ENCODE peak calls at places on chromosome 1, in nine cellular contexts. U is HCT116, G is upper lobe of left lung, B is H9, N is A549, D is ascending aorta, Y is AG04450, E is caudate nucleus, R is dorsolateral prefrontal cortex. V is an unnamed sample.

GRCh38 chr1:21022279-21023040 is 154.2 kb downstream of the EIF4G3 start:
- DNase-seq in U (peak; percentile 95), G (no peak), B (no peak), N (peak; percentile 96), D (peak; percentile 84), Y (peak; percentile 94), E (no peak), R (peak; percentile 20), V (no peak)

GRCh38 chr1:55382699-55383377 is 167.7 kb upstream of the USP24 start:
- DNase-seq in U (no peak), G (peak; percentile 14), B (no peak), N (no peak), D (no peak), Y (no peak), E (no peak), R (no peak), V (no peak)

GRCh38 chr1:25477448-25478034 is 46.8 kb downstream of the MACO1 start:
- DNase-seq in U (no peak), G (no peak), B (no peak), N (no peak), D (no peak), Y (no peak), E (no peak), R (no peak), V (no peak)

GRCh38 chr1:84402060-84402459 is 3.8 kb downstream of the DNASE2B start:
- DNase-seq in U (no peak), G (no peak), B (no peak), N (no peak), D (no peak), Y (no peak), E (no peak), R (no peak), V (no peak)

GRCh38 chr1:159030865-159031472 is 21.3 kb downstream of the IFI16 start:
- DNase-seq in U (no peak), G (no peak), B (no peak), N (no peak), D (no peak), Y (no peak), E (no peak), R (no peak), V (no peak)

GRCh38 chr1:12521096-12521495 is 96.9 kb downstream of the DHRS3 start:
- DNase-seq in U (no peak), G (no peak), B (no peak), N (no peak), D (no peak), Y (no peak), E (no peak), R (no peak), V (no peak)

GRCh38 chr1:23868848-23869450 is 859 bp upstream of the FUCA1 start:
- DNase-seq in U (no peak), G (no peak), B (no peak), N (no peak), D (no peak), Y (no peak), E (no peak), R (no peak), V (no peak)

GRCh38 chr1:45014403-45015028 is 2.5 kb downstream of the UROD start:
- DNase-seq in U (peak; percentile 75), G (peak; percentile 42), B (peak; percentile 84), N (peak; percentile 82), D (peak; percentile 91), Y (peak; percentile 74), E (peak; percentile 54), R (peak; percentile 78), V (no peak)

GRCh38 chr1:152118915-152119314 is 3.7 kb upstream of the TCHH start:
- DNase-seq in U (no peak), G (no peak), B (no peak), N (no peak), D (no peak), Y (no peak), E (no peak), R (no peak), V (no peak)

GRCh38 chr1:175145899-175146298 is 46.7 kb downstream of the KIAA0040 start:
- DNase-seq in U (no peak), G (no peak), B (no peak), N (no peak), D (no peak), Y (no peak), E (no peak), R (no peak), V (no peak)

GRCh38 chr1:180168786-180169640 is 14.3 kb downstream of the QSOX1 start:
- DNase-seq in U (no peak), G (no peak), B (peak; percentile 87), N (peak; percentile 64), D (no peak), Y (no peak), E (no peak), R (no peak), V (no peak)

GRCh38 chr1:37474697-37475379 is 458 bp downstream of the ZC3H12A start:
- DNase-seq in U (no peak), G (no peak), B (no peak), N (no peak), D (peak; percentile 69), Y (no peak), E (no peak), R (no peak), V (no peak)
- H3K27ac ChIP-seq in U (peak overlapping the region; percentile 91), G (peak overlapping the region; percentile 97), B (no peak overlapping the region), N (peak overlapping the region; percentile 88), D (peak overlapping the region; percentile 99), Y (peak overlapping the region; percentile 75), E (peak overlapping the region; percentile 79), R (peak overlapping the region; percentile 72), V (peak overlapping the region; percentile 98)

GRCh38 chr1:27149084-27149483 is 5.8 kb downstream of the SLC9A1 start:
- DNase-seq in U (no peak), G (no peak), B (no peak), N (no peak), D (no peak), Y (no peak), E (no peak), R (no peak), V (no peak)
- H3K27ac ChIP-seq in U (no peak overlapping the region), G (no peak overlapping the region), B (no peak overlapping the region), N (no peak overlapping the region), D (peak overlapping the region; percentile 22), Y (no peak overlapping the region), E (peak overlapping the region; percentile 58), R (peak overlapping the region; percentile 67), V (no peak overlapping the region)

DNA sequence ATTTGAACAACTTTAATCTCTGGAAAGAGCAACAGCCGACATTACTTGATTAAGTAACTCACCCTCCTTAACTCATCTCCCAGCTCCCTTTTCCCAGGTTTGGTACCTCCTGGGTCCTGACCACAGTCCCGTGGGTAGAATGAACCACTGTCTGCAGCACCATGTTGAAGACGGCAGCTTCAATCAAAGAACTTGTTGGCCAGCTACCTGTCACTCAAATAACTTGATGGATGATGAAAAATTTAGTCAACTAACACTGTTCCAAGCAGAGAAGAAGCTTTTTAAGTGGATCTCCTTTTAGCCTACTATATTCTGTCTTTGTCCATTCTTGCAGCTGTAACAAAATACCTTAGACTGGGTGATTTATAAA is 138.4 kb upstream of the F3 start:
- DNase-seq in U (no peak), G (no peak), B (no peak), N (no peak), D (no peak), Y (no peak), E (no peak), R (no peak), V (no peak)
- H3K27ac ChIP-seq in U (no peak overlapping the region), G (no peak overlapping the region), B (no peak overlapping the region), N (no peak overlapping the region), D (no peak overlapping the region), Y (no peak overlapping the region), E (no peak overlapping the region), R (no peak overlapping the region), V (no peak overlapping the region)

GRCh38 chr1:113982955-113983742 is 3.9 kb downstream of the OLFML3 start:
- DNase-seq in U (no peak), G (peak; percentile 18), B (no peak), N (no peak), D (no peak), Y (no peak), E (no peak), R (no peak), V (no peak)
- H3K27ac ChIP-seq in U (no peak overlapping the region), G (peak overlapping the region; percentile 54), B (no peak overlapping the region), N (peak overlapping the region; percentile 35), D (peak overlapping the region; percentile 77), Y (peak overlapping the region; percentile 80), E (peak overlapping the region; percentile 30), R (no peak overlapping the region), V (peak overlapping the region; percentile 90)

DNA sequence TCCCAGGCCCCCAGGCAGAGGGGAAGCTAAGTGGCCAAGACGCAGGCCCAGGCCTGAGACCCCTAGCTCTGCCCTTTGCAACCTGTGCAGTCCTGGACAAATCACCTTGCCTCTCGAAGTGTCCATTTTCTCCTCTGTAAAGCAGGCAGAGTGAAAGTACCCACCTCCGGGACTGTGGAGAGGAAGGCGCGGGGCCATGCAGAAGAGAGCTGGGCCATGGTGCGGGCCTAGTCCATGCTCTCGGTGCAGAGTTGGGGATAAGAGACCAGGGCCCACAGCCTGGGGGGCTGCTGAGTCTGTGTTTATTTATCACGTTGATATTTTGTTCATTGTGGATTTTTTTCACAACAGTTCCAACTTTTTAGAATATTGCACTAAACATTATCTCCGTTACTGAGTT is 160.2 kb upstream of the VAMP3 start:
- DNase-seq in U (no peak), G (no peak), B (no peak), N (no peak), D (no peak), Y (no peak), E (no peak), R (no peak), V (no peak)
- H3K27ac ChIP-seq in U (no peak overlapping the region), G (no peak overlapping the region), B (no peak overlapping the region), N (no peak overlapping the region), D (no peak overlapping the region), Y (no peak overlapping the region), E (no peak overlapping the region), R (no peak overlapping the region), V (no peak overlapping the region)

DNA sequence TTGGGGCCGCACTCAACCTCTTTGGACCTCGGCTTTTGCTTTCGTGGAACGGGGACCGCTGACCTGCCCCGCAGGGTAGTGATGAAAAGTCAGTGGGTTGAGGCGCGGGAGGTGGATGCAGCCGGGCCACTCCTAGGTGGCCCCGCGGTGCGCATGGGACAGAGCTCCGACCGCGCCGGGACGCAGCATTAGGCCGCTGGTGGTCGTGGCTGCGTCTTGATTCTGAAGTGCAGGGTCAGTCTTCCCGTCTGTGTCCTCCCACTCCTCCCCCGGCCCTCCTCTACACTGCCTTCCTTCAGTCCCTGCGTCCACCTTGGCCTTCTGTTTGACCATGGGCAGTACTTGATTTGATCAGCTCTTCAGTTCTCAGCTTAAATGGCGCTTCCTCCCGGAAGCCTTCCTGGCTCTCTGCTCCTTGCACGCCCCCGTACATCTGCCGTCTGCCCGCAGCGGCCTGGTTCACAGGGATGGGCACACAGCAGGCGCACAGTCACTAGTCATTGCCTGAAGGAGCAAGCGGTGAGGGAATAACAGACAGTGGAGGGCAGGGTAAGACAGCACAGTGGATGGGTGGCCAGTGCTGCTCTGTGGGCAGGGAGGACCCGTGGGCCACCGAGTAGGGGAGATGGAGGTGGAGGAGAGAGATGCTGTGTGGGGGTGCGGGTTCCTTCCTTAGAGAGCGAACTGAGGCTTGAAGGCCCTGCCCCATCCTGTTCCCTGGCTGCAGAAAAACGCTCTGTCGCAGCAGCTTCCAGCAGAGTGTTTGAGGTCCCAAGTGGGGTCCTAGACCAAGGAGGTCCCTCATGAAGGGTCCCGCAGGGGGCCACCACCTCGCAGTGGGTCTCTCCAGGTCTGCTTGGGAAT is 690 bp downstream of the THEMIS2 start:
- DNase-seq in U (no peak), G (peak; percentile 84), B (peak; percentile 58), N (no peak), D (no peak), Y (no peak), E (no peak), R (no peak), V (no peak)
- H3K27ac ChIP-seq in U (peak overlapping the region; percentile 37), G (peak overlapping the region; percentile 97), B (no peak overlapping the region), N (peak overlapping the region; percentile 61), D (peak overlapping the region; percentile 48), Y (no peak overlapping the region), E (peak overlapping the region; percentile 46), R (peak overlapping the region; percentile 92), V (peak overlapping the region; percentile 79)